ENCODE peak calls at places on chromosome 14, in seven cellular contexts. P is stomach, S is GM23338, I is transverse colon, M is SK-N-SH, X is breast epithelium, W is prostate gland. F is an unnamed sample. For H3K4me1, the result is how much of the 10 kb centered on the place peaks cover.

GRCh38 chr14:74712499-74713394 is at the start of the genes AREL1 and FCF1:
- DNase-seq in P (peak), S (peak), I (peak), M (peak), X (peak), W (peak), F (peak)

GRCh38 chr14:102262894-102263462 is 42.0 kb downstream of the MOK start:
- DNase-seq in P (no peak), S (peak), I (no peak), M (peak), X (no peak), W (no peak), F (no peak)

GRCh38 chr14:89131004-89131750 is 285.9 kb downstream of the FOXN3 start:
- DNase-seq in P (no peak), S (no peak), I (no peak), M (no peak), X (no peak), W (no peak), F (no peak)

GRCh38 chr14:89779707-89780106 is 174.8 kb downstream of the EFCAB11 start:
- DNase-seq in P (no peak), S (peak), I (no peak), M (no peak), X (no peak), W (no peak), F (no peak)

GRCh38 chr14:60686865-60687264 is 37.3 kb downstream of the SIX4 start:
- DNase-seq in P (no peak), S (no peak), I (no peak), M (no peak), X (no peak), W (no peak), F (no peak)

GRCh38 chr14:81406863-81407262 is 6.7 kb upstream of the STON2 start:
- DNase-seq in P (no peak), S (no peak), I (no peak), M (no peak), X (peak), W (no peak), F (no peak)

GRCh38 chr14:26401170-26401968 is 196.5 kb downstream of the NOVA1 start:
- DNase-seq in P (no peak), S (no peak), I (no peak), M (no peak), X (no peak), W (peak), F (no peak)

GRCh38 chr14:35910191-35910590 is 84.1 kb downstream of the BRMS1L start:
- DNase-seq in P (no peak), S (no peak), I (no peak), M (no peak), X (no peak), W (no peak), F (no peak)

GRCh38 chr14:94025720-94026119 is 420 bp upstream of the OTUB2 start:
- DNase-seq in P (no peak), S (no peak), I (no peak), M (no peak), X (no peak), W (no peak), F (no peak)

GRCh38 chr14:22794533-22794932 is 20.7 kb downstream of the SLC7A7 start:
- DNase-seq in P (no peak), S (no peak), I (peak), M (no peak), X (no peak), W (no peak), F (no peak)

GRCh38 chr14:52327374-52328226 is 13.5 kb downstream of the PTGER2 start:
- DNase-seq in P (no peak), S (no peak), I (no peak), M (no peak), X (no peak), W (no peak), F (no peak)

GRCh38 chr14:71319646-71320045 is 412.4 kb downstream of the PCNX1 start:
- DNase-seq in P (no peak), S (peak), I (no peak), M (peak), X (no peak), W (no peak), F (no peak)

GRCh38 chr14:102949801-102950451 is 27.5 kb downstream of the AMN start:
- DNase-seq in P (peak), S (no peak), I (no peak), M (no peak), X (peak), W (peak), F (no peak)

GRCh38 chr14:56996721-56997399 is 186.6 kb upstream of the OTX2 start:
- DNase-seq in P (no peak), S (no peak), I (no peak), M (no peak), X (no peak), W (no peak), F (no peak)

GRCh38 chr14:74018029-74018703 is 922 bp downstream of the ENTPD5 start:
- DNase-seq in P (no peak), S (no peak), I (no peak), M (no peak), X (no peak), W (no peak), F (no peak)

GRCh38 chr14:89614009-89614691 is 197.1 kb upstream of the FOXN3 start:
- DNase-seq in P (no peak), S (no peak), I (no peak), M (no peak), X (no peak), W (no peak), F (no peak)

GRCh38 chr14:61596985-61597384 is 98.3 kb upstream of the HIF1A start:
- DNase-seq in P (no peak), S (no peak), I (no peak), M (no peak), X (no peak), W (no peak), F (no peak)

GRCh38 chr14:106733771-106734170 is 1207.4 kb downstream of the TMEM121 start:
- DNase-seq in P (no peak), S (no peak), I (no peak), M (no peak), X (no peak), W (no peak), F (no peak)

GRCh38 chr14:95137164-95137803 is 20.0 kb downstream of the DICER1 start:
- DNase-seq in P (no peak), S (no peak), I (no peak), M (no peak), X (no peak), W (no peak), F (no peak)

GRCh38 chr14:68789002-68789797 is 3.7 kb downstream of the ZFP36L1 start:
- DNase-seq in P (peak), S (peak), I (peak), M (peak), X (peak), W (peak), F (peak)

GRCh38 chr14:98579140-98579539 is 692.9 kb downstream of the BCL11B start:
- DNase-seq in P (no peak), S (no peak), I (no peak), M (no peak), X (no peak), W (no peak), F (no peak)

GRCh38 chr14:28653521-28653920 is 113.1 kb upstream of the FOXG1 start:
- DNase-seq in P (no peak), S (no peak), I (no peak), M (no peak), X (no peak), W (no peak), F (no peak)

GRCh38 chr14:21467620-21468019 is 9.1 kb downstream of the RAB2B start:
- DNase-seq in P (no peak), S (no peak), I (no peak), M (no peak), X (no peak), W (no peak), F (no peak)

GRCh38 chr14:64790478-64790877 is 86.3 kb downstream of the PLEKHG3 start:
- DNase-seq in P (no peak), S (peak), I (no peak), M (no peak), X (no peak), W (no peak), F (no peak)

GRCh38 chr14:59343585-59343984 is 121.6 kb downstream of the GPR135 start:
- DNase-seq in P (no peak), S (no peak), I (no peak), M (no peak), X (no peak), W (no peak), F (no peak)

GRCh38 chr14:102775855-102776760 is 1.1 kb upstream of the TRAF3 start:
- DNase-seq in P (peak), S (peak), I (peak), M (no peak), X (no peak), W (no peak), F (peak)

GRCh38 chr14:75234173-75234855 is 44.3 kb upstream of the FOS start:
- DNase-seq in P (no peak), S (no peak), I (peak), M (no peak), X (no peak), W (no peak), F (no peak)

GRCh38 chr14:90555126-90556049 is 158.6 kb downstream of the CALM1 start:
- DNase-seq in P (no peak), S (no peak), I (no peak), M (no peak), X (no peak), W (no peak), F (peak)

GRCh38 chr14:54782803-54783659 is 119.6 kb downstream of the GCH1 start:
- DNase-seq in P (no peak), S (peak), I (peak), M (no peak), X (no peak), W (no peak), F (no peak)

GRCh38 chr14:65910108-65910507 is 497.6 kb downstream of the FUT8 start:
- DNase-seq in P (no peak), S (no peak), I (no peak), M (no peak), X (no peak), W (no peak), F (no peak)

GRCh38 chr14:23057757-23058653 is 685 bp upstream of the CDH24 start:
- DNase-seq in P (peak), S (peak), I (peak), M (peak), X (peak), W (peak), F (peak)

GRCh38 chr14:81435578-81436295 is 35.6 kb upstream of the STON2 start:
- DNase-seq in P (peak), S (peak), I (peak), M (peak), X (no peak), W (no peak), F (peak)

GRCh38 chr14:67237591-67237990 is 3.6 kb upstream of the PALS1 start:
- DNase-seq in P (no peak), S (no peak), I (no peak), M (no peak), X (no peak), W (no peak), F (no peak)

GRCh38 chr14:98177551-98177950 is 1094.4 kb downstream of the BCL11B start:
- DNase-seq in P (no peak), S (no peak), I (no peak), M (no peak), X (no peak), W (no peak), F (no peak)

GRCh38 chr14:61651355-61651754 is 44.0 kb upstream of the HIF1A start:
- DNase-seq in P (no peak), S (no peak), I (no peak), M (no peak), X (no peak), W (no peak), F (no peak)

GRCh38 chr14:78448483-78449094 is 278.4 kb downstream of the NRXN3 start:
- DNase-seq in P (peak), S (peak), I (peak), M (peak), X (no peak), W (peak), F (no peak)

GRCh38 chr14:74620497-74620921 is 8.5 kb upstream of the LTBP2 start:
- DNase-seq in P (no peak), S (no peak), I (no peak), M (no peak), X (no peak), W (no peak), F (no peak)

GRCh38 chr14:65344011-65344410 is 68.5 kb upstream of the FUT8 start:
- DNase-seq in P (no peak), S (no peak), I (no peak), M (no peak), X (no peak), W (no peak), F (no peak)

GRCh38 chr14:85466678-85467077 is 63.3 kb upstream of the FLRT2 start:
- DNase-seq in P (no peak), S (no peak), I (no peak), M (no peak), X (no peak), W (no peak), F (no peak)

GRCh38 chr14:85464135-85464534 is 65.8 kb upstream of the FLRT2 start:
- DNase-seq in P (no peak), S (no peak), I (no peak), M (no peak), X (no peak), W (no peak), F (no peak)

GRCh38 chr14:85461432-85462133 is 68.4 kb upstream of the FLRT2 start:
- DNase-seq in P (no peak), S (no peak), I (no peak), M (no peak), X (no peak), W (no peak), F (no peak)

GRCh38 chr14:85459361-85459760 is 70.6 kb upstream of the FLRT2 start:
- DNase-seq in P (no peak), S (no peak), I (no peak), M (no peak), X (no peak), W (no peak), F (no peak)

GRCh38 chr14:85463512-85463911 is 66.4 kb upstream of the FLRT2 start:
- DNase-seq in P (no peak), S (peak), I (no peak), M (no peak), X (no peak), W (no peak), F (no peak)
- H3K27ac ChIP-seq in P (no peak), S (no peak), I (no peak), M (no peak), X (no peak), W (no peak), F (no peak)

GRCh38 chr14:76908834-76909233 is 82.6 kb downstream of the LRRC74A start:
- DNase-seq in P (no peak), S (no peak), I (peak), M (no peak), X (no peak), W (no peak), F (peak)

GRCh38 chr14:76904740-76905569 is 78.7 kb downstream of the LRRC74A start:
- DNase-seq in P (peak), S (no peak), I (peak), M (peak), X (peak), W (peak), F (peak)

GRCh38 chr14:76910371-76910890 is 84.2 kb downstream of the LRRC74A start:
- DNase-seq in P (no peak), S (no peak), I (no peak), M (no peak), X (no peak), W (no peak), F (no peak)

GRCh38 chr14:76911473-76911872 is 85.3 kb downstream of the LRRC74A start:
- DNase-seq in P (no peak), S (no peak), I (no peak), M (no peak), X (no peak), W (no peak), F (no peak)

GRCh38 chr14:76909266-76909665 is 83.1 kb downstream of the LRRC74A start:
- DNase-seq in P (no peak), S (no peak), I (no peak), M (no peak), X (no peak), W (no peak), F (no peak)
- H3K4me1 ChIP-seq in P (under half), S (under half), I (under half), M (under half), X (under half), W (under half), F (under half)

GRCh38 chr14:92244805-92245204 is 78.2 kb upstream of the SLC24A4 start:
- DNase-seq in P (no peak), S (no peak), I (no peak), M (no peak), X (no peak), W (no peak), F (no peak)

GRCh38 chr14:92247937-92248336 is 75.0 kb upstream of the SLC24A4 start:
- DNase-seq in P (no peak), S (no peak), I (no peak), M (no peak), X (no peak), W (no peak), F (no peak)

GRCh38 chr14:92240658-92241057 is 82.3 kb upstream of the SLC24A4 start:
- DNase-seq in P (no peak), S (no peak), I (no peak), M (no peak), X (no peak), W (no peak), F (no peak)

GRCh38 chr14:92247347-92247746 is 75.6 kb upstream of the SLC24A4 start:
- DNase-seq in P (no peak), S (no peak), I (no peak), M (no peak), X (no peak), W (no peak), F (no peak)

GRCh38 chr14:92241966-92242365 is 81.0 kb upstream of the SLC24A4 start:
- DNase-seq in P (no peak), S (no peak), I (no peak), M (no peak), X (no peak), W (no peak), F (no peak)
- TF ChIP-seq POLR2AphosphoS5 in P (no peak), S (no peak), I (no peak), M (no peak), X (no peak), W (no peak), F (no peak)

GRCh38 chr14:32263939-32264567 is 61.0 kb upstream of the RNU6-8 start:
- DNase-seq in P (no peak), S (no peak), I (no peak), M (no peak), X (no peak), W (no peak), F (no peak)
- H3K27ac ChIP-seq in P (no peak), S (no peak), I (no peak), M (no peak), X (no peak), W (no peak), F (no peak)

GRCh38 chr14:70282666-70283065 is 76.8 kb downstream of the COX16 start:
- DNase-seq in P (no peak), S (no peak), I (no peak), M (no peak), X (no peak), W (no peak), F (no peak)

GRCh38 chr14:70280931-70281330 is 78.6 kb downstream of the COX16 start:
- DNase-seq in P (no peak), S (peak), I (no peak), M (no peak), X (no peak), W (no peak), F (no peak)

GRCh38 chr14:70281938-70282337 is 77.5 kb downstream of the COX16 start:
- DNase-seq in P (no peak), S (peak), I (no peak), M (no peak), X (no peak), W (no peak), F (no peak)

DNA sequence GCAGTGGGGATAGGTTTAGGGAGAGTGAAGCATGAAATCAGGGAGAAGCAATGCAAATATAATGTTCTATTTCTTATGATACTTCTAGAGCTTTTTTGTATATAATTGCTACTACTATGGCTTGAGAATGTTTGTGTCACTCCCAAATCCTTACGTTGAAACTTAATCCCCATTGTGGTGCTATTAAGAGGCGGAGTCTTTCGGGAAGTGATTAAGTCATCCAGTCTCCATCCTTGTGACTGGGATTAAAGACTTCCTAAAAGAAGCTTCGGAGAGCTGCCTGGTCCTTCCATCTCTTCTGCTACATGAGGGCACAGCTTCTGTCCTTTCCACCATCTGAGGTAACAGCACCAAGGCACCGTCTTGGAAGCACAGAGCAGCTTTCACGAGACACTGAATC is 81.2 kb downstream of the COX16 start:
- DNase-seq in P (no peak), S (peak), I (no peak), M (no peak), X (no peak), W (no peak), F (no peak)
- H3K4me1 ChIP-seq in P (under half), S (under half), I (under half), M (under half), X (under half), W (under half), F (under half)

DNA sequence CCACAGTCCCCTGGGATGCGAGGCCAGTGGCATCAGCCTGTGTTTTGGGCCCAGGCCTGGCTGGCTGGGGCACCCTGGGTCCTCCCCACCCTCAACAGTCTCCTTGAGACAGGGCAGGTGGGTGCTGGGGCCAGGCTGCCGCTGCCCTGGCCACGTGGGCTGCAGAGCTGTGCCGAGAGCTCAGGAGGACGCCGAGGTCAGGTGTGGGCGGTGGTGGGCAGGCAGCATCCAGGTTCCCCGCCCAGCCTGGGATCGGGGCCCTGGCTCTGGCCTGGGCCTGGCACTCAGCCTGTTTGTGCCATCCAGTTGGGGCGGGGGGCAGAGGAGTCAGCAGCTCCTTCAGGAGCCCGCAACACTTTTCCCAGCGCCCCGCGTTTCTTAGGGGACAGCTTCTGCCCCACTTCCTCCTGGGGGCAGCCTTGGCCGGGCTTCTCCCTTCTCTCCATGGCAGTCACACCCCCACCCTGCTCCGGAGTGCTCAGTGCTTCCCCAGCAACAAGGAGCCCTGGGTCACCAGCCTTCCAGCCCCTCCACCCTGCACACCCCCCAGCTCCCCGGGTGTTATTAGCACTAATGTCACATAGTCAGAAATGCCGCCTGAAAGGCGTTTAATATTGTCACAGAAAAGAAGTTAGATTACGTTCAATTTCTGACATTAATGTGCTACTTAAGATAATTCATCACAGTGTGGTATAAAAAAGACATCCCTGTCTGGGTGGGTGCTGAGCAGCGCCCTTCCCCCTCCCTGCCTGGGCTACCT is 30.8 kb downstream of the KIF26A start:
- DNase-seq in P (no peak), S (no peak), I (no peak), M (no peak), X (no peak), W (no peak), F (no peak)
- TF ChIP-seq POLR2AphosphoS5 in P (no peak), S (no peak), I (no peak), M (no peak), X (no peak), W (no peak), F (no peak)

GRCh38 chr14:101072531-101072930 is 169.0 kb upstream of the RTL1 start:
- DNase-seq in P (peak), S (no peak), I (no peak), M (peak), X (peak), W (no peak), F (peak)
- H3K27ac ChIP-seq in P (no peak), S (no peak), I (no peak), M (peak), X (no peak), W (no peak), F (no peak)